ENCODE peak calls at places on chromosomes 3 and 15, in six cellular contexts. B, D, R, M, W and U are unnamed samples.

GRCh38 chr15:90845201-90845949 is 23.0 kb upstream of the FURIN start:
- DNase-seq in M (no peak), R (no peak), D (peak), W (peak), B (no peak), U (no peak)

GRCh38 chr15:101121511-101122090 is 130.2 kb downstream of the CHSY1 start:
- DNase-seq in M (no peak), W (peak), D (no peak), B (no peak), R (peak), U (peak)

GRCh38 chr3:32896143-32896542 is 55.3 kb upstream of the CCR4 start:
- DNase-seq in M (no peak), D (no peak), R (no peak), W (no peak), B (no peak), U (no peak)

GRCh38 chr15:58522865-58523264 is 91.1 kb downstream of the LIPC start:
- DNase-seq in D (no peak), R (no peak), W (no peak), M (no peak), B (no peak), U (no peak)

GRCh38 chr15:99085413-99086326 is 19.2 kb upstream of the SYNM start:
- DNase-seq in D (no peak), R (no peak), M (no peak), B (no peak), W (no peak), U (no peak)

GRCh38 chr15:52463638-52464037 is 65.0 kb downstream of the MYO5A start:
- DNase-seq in W (peak), D (no peak), M (no peak), R (no peak), B (no peak), U (no peak)

GRCh38 chr3:46603461-46604062 is 8.8 kb upstream of the FAM240A start:
- DNase-seq in D (no peak), B (no peak), M (no peak), W (no peak), R (no peak), U (no peak)

GRCh38 chr15:80709542-80709941 is 14.4 kb downstream of the ABHD17C start:
- DNase-seq in D (no peak), W (no peak), R (no peak), M (no peak), B (peak), U (peak)

GRCh38 chr3:12192173-12192572 is 33.5 kb upstream of the TIMP4 start:
- DNase-seq in D (no peak), R (no peak), B (no peak), W (no peak), M (no peak), U (no peak)

GRCh38 chr15:100612539-100612938 is 10.2 kb downstream of the ASB7 start:
- DNase-seq in W (no peak), R (no peak), M (no peak), D (no peak), B (no peak), U (no peak)

GRCh38 chr3:182959474-182960350 is 20.6 kb downstream of the DCUN1D1 start:
- DNase-seq in D (no peak), M (no peak), B (no peak), R (no peak), W (no peak), U (no peak)

GRCh38 chr3:123397921-123398785 is 50.7 kb downstream of the ADCY5 start:
- DNase-seq in B (no peak), W (no peak), M (no peak), R (no peak), D (no peak), U (no peak)

GRCh38 chr15:85579957-85580694 is 199.7 kb downstream of the AKAP13 start:
- DNase-seq in M (no peak), W (peak), B (no peak), D (peak), R (peak), U (peak)

GRCh38 chr3:86938305-86938704 is 52.6 kb downstream of the VGLL3 start:
- DNase-seq in B (no peak), D (no peak), M (no peak), R (no peak), W (no peak), U (no peak)

GRCh38 chr3:181568693-181569092 is 143.0 kb upstream of the SOX2 start:
- DNase-seq in B (no peak), W (no peak), D (no peak), R (no peak), M (no peak), U (no peak)

GRCh38 chr15:77026501-77027110 is 31.7 kb downstream of the PSTPIP1 start:
- DNase-seq in R (peak), W (no peak), B (peak), D (no peak), M (peak), U (peak)

GRCh38 chr3:36943601-36944000 is 1.3 kb downstream of the TRANK1 start:
- DNase-seq in R (no peak), M (no peak), B (no peak), W (no peak), D (no peak), U (no peak)

GRCh38 chr3:36944641-36945270 is at the start of gene TRANK1:
- DNase-seq in R (peak), B (no peak), W (peak), M (peak), D (peak), U (peak)

GRCh38 chr3:36945326-36945980 is 599 bp upstream of the TRANK1 start:
- DNase-seq in M (peak), R (no peak), D (no peak), B (no peak), W (no peak), U (no peak)

GRCh38 chr3:36942632-36943248 is 2.1 kb downstream of the TRANK1 start:
- DNase-seq in D (no peak), B (no peak), W (no peak), M (peak), R (no peak), U (no peak)

GRCh38 chr3:36944012-36944640 is 728 bp downstream of the TRANK1 start:
- DNase-seq in W (peak), B (peak), D (peak), R (peak), M (peak), U (peak)
- TF ChIP-seq CTCF in W (peak), B (no peak), D (no peak), R (no peak), M (peak), U (peak)

GRCh38 chr3:14822134-14822533 is 3.4 kb downstream of the FGD5 start:
- DNase-seq in M (no peak), D (no peak), R (no peak), W (no peak), B (no peak), U (no peak)

GRCh38 chr3:14822875-14823807 is 4.4 kb downstream of the FGD5 start:
- DNase-seq in W (peak), B (no peak), D (no peak), M (no peak), R (no peak), U (no peak)

GRCh38 chr3:14826069-14826468 is 7.3 kb downstream of the FGD5 start:
- DNase-seq in D (no peak), R (no peak), W (no peak), B (no peak), M (no peak), U (no peak)

GRCh38 chr3:14823910-14824629 is 5.3 kb downstream of the FGD5 start:
- DNase-seq in B (no peak), D (no peak), M (no peak), R (no peak), W (no peak), U (no peak)

DNA sequence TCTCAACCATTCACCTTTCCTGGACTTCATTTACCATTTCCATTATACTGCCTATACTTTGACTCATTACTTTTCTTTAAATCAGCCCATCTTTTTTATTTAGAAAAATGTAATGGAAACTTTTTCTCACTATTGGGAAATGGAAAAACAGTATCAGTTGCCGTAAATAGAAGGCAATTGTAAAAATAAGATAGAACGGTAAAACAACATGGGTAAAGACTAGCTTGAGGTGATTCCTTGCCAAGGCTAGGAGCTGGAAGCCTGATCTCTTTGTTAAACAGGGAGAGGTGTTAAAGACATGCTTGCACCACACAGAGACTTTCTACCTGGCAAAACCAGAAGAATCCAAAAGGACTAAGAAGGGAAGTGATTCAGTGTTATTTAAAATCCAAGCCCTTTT is 5.9 kb downstream of the FGD5 start:
- DNase-seq in B (no peak), W (no peak), R (no peak), M (no peak), D (no peak), U (no peak)
- TF ChIP-seq CTCF in B (no peak), W (no peak), R (no peak), M (no peak), D (no peak), U (no peak)

DNA sequence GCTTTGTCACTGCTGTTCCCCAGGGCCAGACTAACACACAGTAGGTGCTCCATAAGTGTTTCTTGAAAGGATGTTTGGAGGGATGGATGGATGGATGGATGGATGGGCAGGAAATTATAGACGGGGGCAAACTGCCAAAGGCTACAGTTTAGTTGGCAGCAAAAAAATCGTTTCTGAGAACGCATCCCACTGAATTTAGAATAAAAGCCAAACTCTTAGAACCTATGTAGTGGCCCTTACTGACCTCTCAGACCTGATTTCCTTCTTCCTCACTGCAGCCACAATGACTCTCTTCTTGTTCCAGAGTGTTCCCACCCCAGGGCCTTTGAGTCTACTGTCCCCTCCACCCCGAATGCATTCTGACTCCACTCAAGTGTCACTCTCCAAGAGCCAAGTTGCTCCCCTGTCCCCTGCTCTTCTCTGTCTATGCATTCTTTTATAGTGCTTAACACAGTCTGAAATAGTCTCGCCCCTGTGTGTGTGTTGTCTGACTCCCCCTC is 5.2 kb upstream of the GATA2 start:
- DNase-seq in W (no peak), M (peak), D (no peak), R (no peak), B (no peak), U (no peak)
- TF ChIP-seq CTCF in W (no peak), M (no peak), D (no peak), R (no peak), B (peak), U (no peak)

GRCh38 chr3:57582470-57583168 is 14.5 kb downstream of the ARF4 start:
- DNase-seq in D (no peak), M (no peak), B (no peak), W (no peak), R (no peak), U (no peak)
- TF ChIP-seq CTCF in D (no peak), M (peak), B (peak), W (peak), R (no peak), U (no peak)